ENCODE peak calls at places on chromosome 7, in ten cellular contexts. N, X, A, J, Y, C, G, O, V and P are unnamed samples.

GRCh38 chr7:69610675-69611037 is 12.4 kb downstream of the AUTS2 start:
- DNase-seq in V (no peak), X (no peak), Y (no peak), O (no peak), N (no peak), C (no peak), J (no peak), G (no peak), A (no peak), P (peak)

GRCh38 chr7:93092757-93093370 is 24.9 kb downstream of the SAMD9 start:
- DNase-seq in G (no peak), J (no peak), X (no peak), C (peak), A (no peak), N (peak), O (no peak), Y (no peak), V (no peak), P (no peak)

GRCh38 chr7:150629347-150629746 is 2.8 kb downstream of the GIMAP6 start:
- DNase-seq in V (no peak), X (no peak), N (no peak), J (no peak), Y (peak), A (no peak), C (no peak), G (no peak), O (no peak), P (no peak)

GRCh38 chr7:7553386-7553785 is 13.3 kb upstream of the MIOS start:
- DNase-seq in G (no peak), C (no peak), O (no peak), Y (no peak), J (no peak), N (no peak), X (no peak), V (no peak), A (no peak), P (no peak)

GRCh38 chr7:5212633-5213285 is 22.7 kb downstream of the WIPI2 start:
- DNase-seq in V (no peak), J (no peak), Y (no peak), O (no peak), N (no peak), G (no peak), X (peak), A (no peak), C (no peak), P (no peak)

GRCh38 chr7:44448922-44449321 is 41.5 kb downstream of the NUDCD3 start:
- DNase-seq in Y (no peak), N (no peak), O (no peak), V (no peak), X (no peak), G (no peak), J (no peak), C (no peak), A (no peak), P (no peak)

GRCh38 chr7:54355842-54356241 is 186.3 kb upstream of the VSTM2A start:
- DNase-seq in V (no peak), N (no peak), Y (no peak), J (no peak), X (no peak), A (no peak), G (no peak), C (no peak), O (no peak), P (no peak)

GRCh38 chr7:136956232-136956631 is 87.8 kb downstream of the CHRM2 start:
- DNase-seq in X (no peak), A (no peak), G (no peak), J (no peak), C (peak), V (no peak), N (no peak), O (no peak), Y (no peak), P (no peak)

GRCh38 chr7:117011419-117012260 is 58.3 kb downstream of the ST7 start:
- DNase-seq in X (no peak), G (no peak), A (no peak), N (no peak), C (no peak), Y (no peak), O (no peak), J (no peak), V (no peak), P (no peak)

GRCh38 chr7:91289633-91290260 is 25.5 kb downstream of the FZD1 start:
- DNase-seq in Y (no peak), O (no peak), G (no peak), V (no peak), N (no peak), C (no peak), A (no peak), J (no peak), X (no peak), P (no peak)

GRCh38 chr7:112207106-112207592 is 654 bp downstream of the ZNF277 start:
- DNase-seq in J (no peak), C (no peak), O (no peak), A (no peak), X (no peak), V (no peak), Y (no peak), G (no peak), N (no peak), P (no peak)

GRCh38 chr7:98315318-98315993 is 34.0 kb downstream of the BRI3 start:
- DNase-seq in O (no peak), A (no peak), N (no peak), V (no peak), J (no peak), G (no peak), X (no peak), Y (no peak), C (no peak), P (no peak)

GRCh38 chr7:29341156-29341555 is 146.6 kb downstream of the CHN2 start:
- DNase-seq in V (no peak), A (no peak), N (no peak), Y (no peak), C (peak), O (no peak), X (no peak), G (no peak), J (no peak), P (peak)

GRCh38 chr7:70042533-70042932 is 444.3 kb downstream of the AUTS2 start:
- DNase-seq in X (no peak), O (no peak), N (no peak), G (no peak), J (no peak), Y (no peak), A (no peak), V (no peak), C (peak), P (no peak)

GRCh38 chr7:78779788-78780187 is 673.7 kb downstream of the MAGI2 start:
- DNase-seq in Y (no peak), A (no peak), J (no peak), C (no peak), O (no peak), V (no peak), N (no peak), X (no peak), G (no peak), P (no peak)

GRCh38 chr7:87345166-87345927 is at the start of gene CROT:
- DNase-seq in Y (peak), C (peak), G (peak), A (peak), J (peak), N (peak), X (peak), V (peak), O (peak), P (peak)

GRCh38 chr7:144158861-144159260 is 24.4 kb upstream of the CTAGE4 start:
- DNase-seq in G (no peak), Y (no peak), X (no peak), J (no peak), N (no peak), A (no peak), C (no peak), V (no peak), O (no peak), P (no peak)

GRCh38 chr7:27179503-27180430 is 5.3 kb downstream of the HOXA11 start:
- DNase-seq in G (no peak), X (peak), O (peak), C (no peak), A (no peak), V (no peak), J (no peak), Y (peak), N (peak), P (no peak)

GRCh38 chr7:5420841-5421625 is 2.6 kb downstream of the TNRC18 start:
- DNase-seq in A (no peak), J (no peak), O (no peak), G (no peak), V (no peak), X (no peak), Y (peak), C (no peak), N (no peak), P (no peak)

GRCh38 chr7:78099715-78100477 is 301.3 kb downstream of the PHTF2 start:
- DNase-seq in G (no peak), C (peak), Y (no peak), A (no peak), O (no peak), J (no peak), X (no peak), N (no peak), V (no peak), P (no peak)

GRCh38 chr7:134645935-134646334 is 718 bp upstream of the BPGM start:
- DNase-seq in A (no peak), C (peak), J (no peak), V (no peak), Y (no peak), N (no peak), X (no peak), O (no peak), G (no peak), P (no peak)

GRCh38 chr7:115618676-115619075 is 411.9 kb downstream of the TFEC start:
- DNase-seq in Y (no peak), X (no peak), G (no peak), J (no peak), C (no peak), A (no peak), V (no peak), N (no peak), O (no peak), P (no peak)

GRCh38 chr7:47934831-47935230 is 13.4 kb downstream of the PKD1L1 start:
- DNase-seq in O (no peak), Y (no peak), J (no peak), X (no peak), V (no peak), N (no peak), A (no peak), G (no peak), C (no peak), P (no peak)

GRCh38 chr7:27361522-27361921 is 118.9 kb downstream of the EVX1 start:
- DNase-seq in X (no peak), C (no peak), Y (no peak), V (no peak), G (no peak), J (no peak), N (no peak), A (no peak), O (no peak), P (no peak)

GRCh38 chr7:38025815-38026214 is 105.4 kb downstream of the EPDR1 start:
- DNase-seq in X (no peak), A (no peak), O (no peak), V (no peak), J (no peak), N (no peak), C (peak), Y (no peak), G (no peak), P (no peak)